ENCODE peak calls at places on chromosomes 7 and 10, in five cellular contexts. A is NCI-H345; T is effector memory CD8-positive, alpha-beta T cell; S is epithelial cell of proximal tubule; E is T-helper 9 cell. F is an unnamed sample.

GRCh38 chr10:24618401-24618800 is 105.3 kb downstream of the ARHGAP21 start:
- DNase-seq in T (no peak), S (no peak), E (no peak), A (no peak), F (no peak)

GRCh38 chr10:66772511-66772910 is 153.3 kb upstream of the LRRTM3 start:
- DNase-seq in E (no peak), A (no peak), S (no peak), T (no peak), F (no peak)

GRCh38 chr7:4110438-4110837 is 571.7 kb upstream of the FOXK1 start:
- DNase-seq in A (no peak), S (no peak), T (no peak), E (no peak), F (no peak)

GRCh38 chr10:18610517-18610916 is 40.9 kb downstream of the NSUN6 start:
- DNase-seq in T (no peak), E (no peak), A (peak; percentile 3), S (peak; percentile 90), F (no peak)

GRCh38 chr7:151632750-151633515 is 113.2 kb upstream of the RHEB start:
- DNase-seq in S (no peak), T (peak; percentile 53), A (no peak), E (peak; percentile 22), F (peak; percentile 11)

GRCh38 chr10:72637398-72637857 is 11.5 kb upstream of the MICU1 start:
- DNase-seq in T (no peak), A (no peak), E (no peak), S (no peak), F (no peak)

GRCh38 chr7:150313870-150314269 is 9.3 kb upstream of the LRRC61 start:
- DNase-seq in A (no peak), S (no peak), E (no peak), T (no peak), F (no peak)

GRCh38 chr7:23287612-23288011 is 11.5 kb upstream of the MALSU1 start:
- DNase-seq in S (no peak), A (no peak), T (no peak), E (no peak), F (no peak)

GRCh38 chr7:117949232-117949631 is 76.0 kb upstream of the CTTNBP2 start:
- DNase-seq in A (no peak), T (no peak), S (no peak), E (no peak), F (no peak)

GRCh38 chr7:92802398-92802797 is 34.0 kb downstream of the CDK6 start:
- DNase-seq in A (no peak), T (no peak), S (no peak), E (no peak), F (no peak)

GRCh38 chr7:64879800-64880199 is 23.3 kb upstream of the ZNF273 start:
- DNase-seq in S (no peak), E (no peak), T (no peak), A (no peak), F (no peak)

GRCh38 chr10:99895867-99896266 is 113.4 kb downstream of the ABCC2 start:
- DNase-seq in A (no peak), S (no peak), E (no peak), T (no peak), F (no peak)

GRCh38 chr7:31116615-31117014 is 64.5 kb downstream of the ADCYAP1R1 start:
- DNase-seq in T (no peak), S (no peak), A (no peak), E (no peak), F (no peak)

GRCh38 chr10:75117996-75118395 is 6.5 kb downstream of the SAMD8 start:
- DNase-seq in T (no peak), S (no peak), E (no peak), A (no peak), F (no peak)

GRCh38 chr7:354597-355470 is 64.9 kb downstream of the FOXL3 start:
- DNase-seq in T (no peak), A (no peak), S (no peak), E (no peak), F (no peak)

GRCh38 chr7:151795168-151795754 is 81.7 kb downstream of the PRKAG2 start:
- DNase-seq in A (no peak), E (peak; percentile 24), T (peak; percentile 30), S (no peak), F (no peak)

GRCh38 chr10:96719850-96720421 is 378 bp downstream of the PIK3AP1 start:
- DNase-seq in S (no peak), E (peak; percentile 7), A (no peak), T (peak; percentile 58), F (peak; percentile 8)

GRCh38 chr7:12927635-12928434 is 240.4 kb downstream of the ARL4A start:
- DNase-seq in E (no peak), T (no peak), A (no peak), S (no peak), F (no peak)

GRCh38 chr7:47326808-47327207 is 255.1 kb downstream of the TNS3 start:
- DNase-seq in A (no peak), S (no peak), E (no peak), T (no peak), F (no peak)

GRCh38 chr7:116621649-116622048 is 50.3 kb upstream of the MET start:
- DNase-seq in A (no peak), T (no peak), E (no peak), S (no peak), F (no peak)

GRCh38 chr10:95908450-95908849 is 675 bp downstream of the CC2D2B start:
- DNase-seq in A (no peak), S (no peak), E (no peak), T (no peak), F (no peak)

GRCh38 chr7:143345428-143345900 is 17.0 kb downstream of the FAM131B start:
- DNase-seq in A (peak; percentile 38), E (peak; percentile 49), T (peak; percentile 51), S (no peak), F (peak; percentile 40)